ENCODE peak calls at places on chromosomes 6 and 20, in six cellular contexts. One of them, this sample, is unnamed.
A peak's percentile ranks its signal among the peaks of the same experiment; 100 is the strongest.

GRCh38 chr20:25042531-25043498 is 15.1 kb downstream of the ACSS1 start:
- DNase-seq in left ventricle myocardium inferior: peak; percentile 70
- DNase-seq in SHP77: no peak
- DNase-seq in fibroblast of mammary gland: no peak
- DNase-seq in activated CD4-positive, alpha-beta T cell treated with anti-CD3 and anti-CD28 coated beads, Interleukin-2, amount 50 U/mL, for 48 hours: peak; percentile 43
- DNase-seq in sciatic nerve: peak; percentile 74
- DNase-seq in this sample: peak; percentile 78

GRCh38 chr20:57890254-57890800 is 180.5 kb upstream of the PMEPA1 start:
- DNase-seq in left ventricle myocardium inferior: no peak
- DNase-seq in SHP77: no peak
- DNase-seq in fibroblast of mammary gland: no peak
- DNase-seq in activated CD4-positive, alpha-beta T cell treated with anti-CD3 and anti-CD28 coated beads, Interleukin-2, amount 50 U/mL, for 48 hours: no peak
- DNase-seq in sciatic nerve: peak; percentile 25
- DNase-seq in this sample: no peak

GRCh38 chr20:41956316-41957050 is 338.3 kb upstream of the CHD6 start:
- DNase-seq in left ventricle myocardium inferior: no peak
- DNase-seq in SHP77: peak; percentile 20
- DNase-seq in fibroblast of mammary gland: peak; percentile 1
- DNase-seq in activated CD4-positive, alpha-beta T cell treated with anti-CD3 and anti-CD28 coated beads, Interleukin-2, amount 50 U/mL, for 48 hours: no peak
- DNase-seq in sciatic nerve: no peak
- DNase-seq in this sample: no peak

GRCh38 chr6:165717732-165718465 is 54.9 kb upstream of the PDE10A start:
- DNase-seq in left ventricle myocardium inferior: no peak
- DNase-seq in SHP77: no peak
- DNase-seq in fibroblast of mammary gland: no peak
- DNase-seq in activated CD4-positive, alpha-beta T cell treated with anti-CD3 and anti-CD28 coated beads, Interleukin-2, amount 50 U/mL, for 48 hours: no peak
- DNase-seq in sciatic nerve: no peak
- DNase-seq in this sample: no peak

GRCh38 chr6:114194362-114195343 is 148.2 kb downstream of the HS3ST5 start:
- DNase-seq in left ventricle myocardium inferior: no peak
- DNase-seq in SHP77: no peak
- DNase-seq in fibroblast of mammary gland: no peak
- DNase-seq in activated CD4-positive, alpha-beta T cell treated with anti-CD3 and anti-CD28 coated beads, Interleukin-2, amount 50 U/mL, for 48 hours: no peak
- DNase-seq in sciatic nerve: no peak
- DNase-seq in this sample: peak; percentile 34

GRCh38 chr6:142292191-142292924 is 9.4 kb upstream of the ADGRG6 start:
- DNase-seq in left ventricle myocardium inferior: no peak
- DNase-seq in SHP77: no peak
- DNase-seq in fibroblast of mammary gland: no peak
- DNase-seq in activated CD4-positive, alpha-beta T cell treated with anti-CD3 and anti-CD28 coated beads, Interleukin-2, amount 50 U/mL, for 48 hours: no peak
- DNase-seq in sciatic nerve: no peak
- DNase-seq in this sample: no peak

GRCh38 chr6:26175428-26176181 is 88.4 kb downstream of the HFE start:
- DNase-seq in left ventricle myocardium inferior: no peak
- DNase-seq in SHP77: peak; percentile 63
- DNase-seq in fibroblast of mammary gland: peak; percentile 80
- DNase-seq in activated CD4-positive, alpha-beta T cell treated with anti-CD3 and anti-CD28 coated beads, Interleukin-2, amount 50 U/mL, for 48 hours: peak; percentile 47
- DNase-seq in sciatic nerve: no peak
- DNase-seq in this sample: no peak

GRCh38 chr20:43755851-43756250 is 29.0 kb upstream of the GTSF1L start:
- DNase-seq in left ventricle myocardium inferior: no peak
- DNase-seq in SHP77: no peak
- DNase-seq in fibroblast of mammary gland: peak; percentile 85
- DNase-seq in activated CD4-positive, alpha-beta T cell treated with anti-CD3 and anti-CD28 coated beads, Interleukin-2, amount 50 U/mL, for 48 hours: no peak
- DNase-seq in sciatic nerve: no peak
- DNase-seq in this sample: no peak

GRCh38 chr6:20092071-20092566 is 120.2 kb downstream of the MBOAT1 start:
- DNase-seq in left ventricle myocardium inferior: no peak
- DNase-seq in SHP77: peak; percentile 28
- DNase-seq in fibroblast of mammary gland: peak; percentile 63
- DNase-seq in activated CD4-positive, alpha-beta T cell treated with anti-CD3 and anti-CD28 coated beads, Interleukin-2, amount 50 U/mL, for 48 hours: no peak
- DNase-seq in sciatic nerve: no peak
- DNase-seq in this sample: no peak

GRCh38 chr20:59143326-59143725 is 20.3 kb upstream of the ZNF831 start:
- DNase-seq in left ventricle myocardium inferior: no peak
- DNase-seq in SHP77: no peak
- DNase-seq in fibroblast of mammary gland: no peak
- DNase-seq in activated CD4-positive, alpha-beta T cell treated with anti-CD3 and anti-CD28 coated beads, Interleukin-2, amount 50 U/mL, for 48 hours: no peak
- DNase-seq in sciatic nerve: no peak
- DNase-seq in this sample: no peak

GRCh38 chr6:169168302-169168630 is 85.4 kb downstream of the THBS2 start:
- DNase-seq in left ventricle myocardium inferior: no peak
- DNase-seq in SHP77: no peak
- DNase-seq in fibroblast of mammary gland: no peak
- DNase-seq in activated CD4-positive, alpha-beta T cell treated with anti-CD3 and anti-CD28 coated beads, Interleukin-2, amount 50 U/mL, for 48 hours: no peak
- DNase-seq in sciatic nerve: no peak
- DNase-seq in this sample: no peak